ENCODE peak calls at places on chromosomes 6 and 20, in nine cellular contexts. F is A549; Y is lower leg skin; U is astrocyte of the spinal cord; L is astrocyte of the cerebellum; R is CD8-positive, alpha-beta memory T cell; K is mammary epithelial cell; Z is neuronal stem cell; Q is mesendoderm. C is an unnamed sample.

GRCh38 chr6:46130665-46131064 is 876 bp downstream of the ENPP4 start:
- DNase-seq in Z (no peak), L (no peak), K (no peak), Q (peak; percentile 1), U (no peak), F (no peak), Y (peak; percentile 32), R (no peak), C (no peak)

GRCh38 chr20:3712279-3712873 is at the start of gene SIGLEC1:
- DNase-seq in Y (peak; percentile 60), F (no peak), K (no peak), Z (no peak), R (no peak), Q (no peak), L (no peak), U (no peak), C (no peak)

GRCh38 chr20:61482425-61482887 is 230.4 kb downstream of the CDH4 start:
- DNase-seq in Z (no peak), L (no peak), F (no peak), U (no peak), K (peak; percentile 2), Q (no peak), R (no peak), Y (no peak), C (no peak)

GRCh38 chr6:106254636-106255035 is 70.9 kb downstream of the ATG5 start:
- DNase-seq in Q (no peak), F (no peak), K (peak; percentile 71), Z (no peak), Y (no peak), U (peak; percentile 62), L (peak; percentile 11), R (no peak), C (peak; percentile 85)

GRCh38 chr6:56488281-56488680 is 154.4 kb downstream of the DST start:
- DNase-seq in K (no peak), Z (no peak), F (no peak), R (no peak), Q (no peak), U (no peak), Y (no peak), L (no peak), C (no peak)

GRCh38 chr6:169230322-169230665 is 23.4 kb downstream of the THBS2 start:
- DNase-seq in K (peak; percentile 25), Y (peak; percentile 13), U (no peak), F (no peak), R (no peak), Q (no peak), Z (no peak), L (no peak), C (no peak)

GRCh38 chr6:137697267-137697938 is 169.7 kb upstream of the TNFAIP3 start:
- DNase-seq in Y (no peak), Z (peak; percentile 20), F (no peak), Q (peak; percentile 96), R (no peak), K (peak; percentile 63), L (peak; percentile 29), U (peak; percentile 42), C (no peak)

GRCh38 chr6:11752350-11752749 is 26.3 kb downstream of the ADTRP start:
- DNase-seq in R (no peak), Z (no peak), Q (no peak), K (no peak), F (no peak), U (no peak), L (no peak), Y (no peak), C (no peak)

GRCh38 chr6:84733889-84734288 is 30.5 kb downstream of the TBX18 start:
- DNase-seq in Z (no peak), L (no peak), U (no peak), Y (no peak), K (no peak), R (no peak), F (no peak), Q (peak; percentile 37), C (no peak)

GRCh38 chr6:138526822-138527235 is 27.5 kb upstream of the NHSL1 start:
- DNase-seq in Q (no peak), R (no peak), L (no peak), Z (peak; percentile 23), K (no peak), U (peak; percentile 22), F (no peak), Y (no peak), C (no peak)

GRCh38 chr6:118952683-118953082 is 17.7 kb upstream of the MCM9 start:
- DNase-seq in R (no peak), U (no peak), Q (no peak), Y (no peak), F (no peak), K (no peak), L (no peak), Z (no peak), C (no peak)

GRCh38 chr6:118770835-118771234 is 119.4 kb upstream of the CEP85L start:
- DNase-seq in Y (no peak), R (no peak), Z (no peak), F (no peak), K (no peak), L (no peak), U (no peak), Q (no peak), C (no peak)

GRCh38 chr6:27237089-27237723 is 10.3 kb upstream of the PRSS16 start:
- DNase-seq in F (no peak), Z (no peak), R (no peak), Q (peak; percentile 92), L (no peak), K (peak; percentile 71), Y (no peak), U (peak; percentile 35), C (no peak)

GRCh38 chr6:27238010-27238983 is 9.2 kb upstream of the PRSS16 start:
- DNase-seq in R (no peak), Q (peak; percentile 72), L (no peak), Y (no peak), F (no peak), Z (no peak), K (peak; percentile 36), U (no peak), C (no peak)

GRCh38 chr6:27230758-27231111 is 16.8 kb upstream of the PRSS16 start:
- DNase-seq in Q (peak; percentile 66), F (peak; percentile 48), Z (no peak), K (no peak), Y (no peak), L (no peak), R (no peak), U (no peak), C (no peak)

GRCh38 chr6:27239258-27239657 is 8.2 kb upstream of the PRSS16 start:
- DNase-seq in F (no peak), U (no peak), Z (no peak), R (no peak), K (no peak), Y (no peak), Q (no peak), L (no peak), C (no peak)

DNA sequence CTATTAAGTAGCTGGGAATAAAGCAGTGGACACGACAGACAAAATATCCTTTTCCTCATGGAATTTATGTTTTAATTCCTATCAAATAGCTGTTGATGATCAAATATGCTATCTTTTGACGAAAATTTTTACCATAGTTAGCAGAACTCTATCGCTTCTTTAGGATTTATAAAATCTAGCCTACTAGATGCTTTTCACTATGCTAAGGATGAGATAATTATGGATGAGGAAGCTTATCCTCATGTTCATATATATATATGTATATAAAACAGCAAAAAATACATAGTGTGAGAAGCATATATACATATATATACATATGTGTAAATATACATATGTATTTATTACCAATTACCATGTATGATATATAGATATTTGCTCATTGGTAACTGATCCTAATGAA is 12.9 kb upstream of the PRSS16 start:
- DNase-seq in Y (no peak), K (no peak), Q (no peak), L (no peak), F (no peak), Z (no peak), R (no peak), U (no peak), C (no peak)
- H3K4me3 ChIP-seq in Y (no peak overlapping the region), K (peak overlapping the region; percentile 49), Q (no peak overlapping the region), L (no peak overlapping the region), F (peak overlapping the region; percentile 59), Z (no peak overlapping the region), R (no peak overlapping the region), U (no peak overlapping the region), C (no peak overlapping the region)

GRCh38 chr20:50518270-50518721 is 8.1 kb downstream of the PTPN1 start:
- DNase-seq in F (no peak), U (peak; percentile 71), K (peak; percentile 28), Z (no peak), Q (no peak), Y (no peak), R (no peak), L (no peak), C (no peak)
- H3K4me3 ChIP-seq in F (no peak overlapping the region), U (peak overlapping the region; percentile 7), K (no peak overlapping the region), Z (no peak overlapping the region), Q (no peak overlapping the region), Y (no peak overlapping the region), R (peak overlapping the region; percentile 41), L (no peak overlapping the region), C (no peak overlapping the region)

GRCh38 chr6:145735356-145736165 is at the start of gene EPM2A:
- DNase-seq in F (peak; percentile 38), U (peak; percentile 79), K (peak; percentile 78), Q (peak; percentile 89), Y (peak; percentile 55), R (peak; percentile 43), L (peak; percentile 44), Z (peak; percentile 62), C (peak; percentile 47)

GRCh38 chr6:145733207-145733606 is 2.1 kb downstream of the EPM2A start:
- DNase-seq in Y (no peak), K (no peak), Z (no peak), Q (no peak), R (no peak), L (no peak), U (no peak), F (no peak), C (no peak)

GRCh38 chr6:145734486-145735355 is 599 bp downstream of the EPM2A start:
- DNase-seq in R (peak; percentile 50), L (peak; percentile 62), Q (peak; percentile 96), U (peak; percentile 90), K (peak; percentile 86), F (peak; percentile 51), Y (peak; percentile 76), Z (peak; percentile 87), C (peak; percentile 78)

GRCh38 chr6:145732788-145733187 is 2.5 kb downstream of the EPM2A start:
- DNase-seq in K (no peak), U (no peak), Y (no peak), L (no peak), F (no peak), Z (no peak), R (no peak), Q (no peak), C (no peak)

DNA sequence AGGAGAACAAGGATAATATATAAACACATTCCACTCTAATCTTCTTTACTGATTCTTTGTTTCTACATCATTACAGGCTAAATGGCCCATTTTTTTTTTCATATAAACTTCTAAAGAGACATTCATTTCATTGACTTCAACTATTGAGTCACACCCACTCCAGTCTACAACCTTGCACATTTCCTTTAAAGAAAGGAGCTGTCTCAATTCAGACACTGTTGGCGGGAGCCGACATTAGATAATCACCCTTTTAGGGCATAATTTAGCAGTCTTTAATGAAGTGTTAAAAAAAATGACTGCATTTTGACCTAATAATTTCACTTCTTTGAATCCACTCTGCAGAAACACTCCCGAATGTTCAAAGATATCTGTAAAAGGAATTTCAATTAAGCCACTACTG is 1.6 kb downstream of the EPM2A start:
- DNase-seq in Z (no peak), Q (no peak), Y (no peak), U (no peak), K (no peak), F (no peak), R (no peak), L (no peak), C (no peak)
- H3K4me3 ChIP-seq in Z (no peak overlapping the region), Q (no peak overlapping the region), Y (no peak overlapping the region), U (no peak overlapping the region), K (peak overlapping the region; percentile 67), F (peak overlapping the region; percentile 48), R (no peak overlapping the region), L (no peak overlapping the region), C (no peak overlapping the region)

GRCh38 chr20:12354725-12355124 is 437.0 kb downstream of the BTBD3 start:
- DNase-seq in L (no peak), K (no peak), Z (no peak), Y (no peak), Q (no peak), U (no peak), F (no peak), R (no peak), C (no peak)
- H3K4me3 ChIP-seq in L (no peak overlapping the region), K (no peak overlapping the region), Z (no peak overlapping the region), Y (no peak overlapping the region), Q (no peak overlapping the region), U (no peak overlapping the region), F (no peak overlapping the region), R (no peak overlapping the region), C (no peak overlapping the region)

C was measured in skeletal muscle cell.